ENCODE peak calls at places on chromosomes 3 and 15, in five cellular contexts. I is HFFc6, H is dorsolateral prefrontal cortex, E is H9, A is mesothelial cell of epicardium. X is an unnamed sample.

GRCh38 chr3:14980689-14981088 is 33.3 kb downstream of the NR2C2 start:
- DNase-seq in E (no peak), H (no peak), I (no peak), A (no peak), X (no peak)

GRCh38 chr15:40303576-40303975 is 4.2 kb downstream of the PLCB2 start:
- DNase-seq in E (no peak), I (no peak), H (no peak), A (no peak), X (no peak)

GRCh38 chr3:61358364-61358763 is 107.1 kb upstream of the FHIT start:
- DNase-seq in H (peak), E (no peak), I (no peak), A (no peak), X (no peak)

GRCh38 chr3:55489804-55490132 is 2.7 kb upstream of the WNT5A start:
- DNase-seq in H (no peak), A (no peak), I (no peak), E (peak), X (peak)

GRCh38 chr3:186427627-186428026 is 65.6 kb upstream of the DGKG start:
- DNase-seq in H (no peak), I (no peak), A (no peak), E (no peak), X (no peak)

GRCh38 chr3:178455966-178456365 is 80.3 kb upstream of the KCNMB2 start:
- DNase-seq in E (no peak), I (no peak), A (no peak), H (no peak), X (no peak)

GRCh38 chr15:22967084-22967770 is 12.9 kb downstream of the CYFIP1 start:
- DNase-seq in E (no peak), I (no peak), A (no peak), H (no peak), X (no peak)

GRCh38 chr15:83516935-83517334 is 69.8 kb downstream of the SH3GL3 start:
- DNase-seq in H (no peak), E (no peak), I (peak), A (no peak), X (no peak)

GRCh38 chr15:47717036-47717611 is at the start of gene SEMA6D:
- DNase-seq in A (peak), I (peak), H (peak), E (peak), X (peak)

GRCh38 chr15:40746916-40747418 is 8.1 kb downstream of the RMDN3 start:
- DNase-seq in I (no peak), E (no peak), H (no peak), A (no peak), X (no peak)

GRCh38 chr3:195084746-195085145 is 186.2 kb downstream of the XXYLT1 start:
- DNase-seq in I (no peak), H (no peak), A (no peak), E (no peak), X (no peak)

GRCh38 chr3:153244961-153245360 is 82.9 kb downstream of the RAP2B start:
- DNase-seq in H (no peak), A (no peak), I (peak), E (no peak), X (no peak)

GRCh38 chr3:111730143-111730542 is 128.9 kb upstream of the PHLDB2 start:
- DNase-seq in H (no peak), A (no peak), I (no peak), E (no peak), X (no peak)

GRCh38 chr3:56269755-56270154 is 198.5 kb downstream of the ERC2 start:
- DNase-seq in A (no peak), H (no peak), I (no peak), E (no peak), X (no peak)

GRCh38 chr3:196193738-196194541 is 17.3 kb downstream of the ZDHHC19 start:
- DNase-seq in H (no peak), A (no peak), E (no peak), I (no peak), X (no peak)

GRCh38 chr3:107800705-107801104 is 277.9 kb downstream of the BBX start:
- DNase-seq in I (no peak), E (no peak), H (no peak), A (no peak), X (no peak)

GRCh38 chr15:67149859-67150824 is 84.7 kb downstream of the SMAD3 start:
- DNase-seq in I (peak), H (no peak), E (peak), A (no peak), X (peak)

GRCh38 chr3:146550743-146551510 is 6.5 kb upstream of the PLSCR1 start:
- DNase-seq in H (no peak), A (no peak), I (peak), E (no peak), X (no peak)

GRCh38 chr15:99580061-99580460 is 14.3 kb downstream of the MEF2A start:
- DNase-seq in E (no peak), H (no peak), I (no peak), A (no peak), X (no peak)

GRCh38 chr3:138042043-138042442 is 32.1 kb downstream of the CLDN18 start:
- DNase-seq in H (no peak), I (peak), E (no peak), A (no peak), X (no peak)

GRCh38 chr3:160956785-160957184 is 148.4 kb downstream of the B3GALNT1 start:
- DNase-seq in E (no peak), H (no peak), I (no peak), A (no peak), X (no peak)
- TF ChIP-seq CTCF in E (peak), H (no peak), I (peak), A (no peak), X (no peak)

GRCh38 chr3:155870945-155871745 is 695 bp downstream of the GMPS start:
- DNase-seq in A (peak), H (peak), E (peak), I (peak), X (peak)

GRCh38 chr3:155871746-155872158 is 1.3 kb downstream of the GMPS start:
- DNase-seq in A (no peak), H (no peak), E (no peak), I (no peak), X (no peak)

GRCh38 chr3:155870133-155870944 is at the start of gene GMPS:
- DNase-seq in H (peak), I (peak), E (peak), A (peak), X (peak)

GRCh38 chr3:155872904-155873646 is 2.6 kb downstream of the GMPS start:
- DNase-seq in A (no peak), H (no peak), E (no peak), I (no peak), X (no peak)

DNA sequence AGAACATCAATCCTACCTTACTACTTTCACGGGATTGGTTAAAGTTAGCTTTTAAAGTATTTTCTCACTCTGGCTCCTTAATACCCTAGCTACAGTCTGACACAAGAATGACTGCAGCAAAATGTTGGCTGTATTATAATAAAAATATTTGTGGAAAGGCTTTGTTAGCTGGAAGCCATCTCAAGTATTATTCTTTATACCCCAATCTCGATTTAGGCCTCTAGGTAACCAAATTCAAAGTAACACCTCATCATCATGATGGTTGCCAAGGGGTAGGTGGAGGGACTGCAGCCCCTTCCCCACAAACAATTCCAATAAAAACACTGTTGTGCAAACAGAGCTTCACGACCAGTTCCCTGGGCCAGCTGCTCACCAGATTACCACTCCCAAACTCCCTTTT is 786 bp upstream of the GMPS start:
- DNase-seq in E (no peak), I (no peak), A (no peak), H (no peak), X (no peak)
- TF ChIP-seq CTCF in E (peak), I (no peak), A (no peak), H (no peak), X (no peak)

DNA sequence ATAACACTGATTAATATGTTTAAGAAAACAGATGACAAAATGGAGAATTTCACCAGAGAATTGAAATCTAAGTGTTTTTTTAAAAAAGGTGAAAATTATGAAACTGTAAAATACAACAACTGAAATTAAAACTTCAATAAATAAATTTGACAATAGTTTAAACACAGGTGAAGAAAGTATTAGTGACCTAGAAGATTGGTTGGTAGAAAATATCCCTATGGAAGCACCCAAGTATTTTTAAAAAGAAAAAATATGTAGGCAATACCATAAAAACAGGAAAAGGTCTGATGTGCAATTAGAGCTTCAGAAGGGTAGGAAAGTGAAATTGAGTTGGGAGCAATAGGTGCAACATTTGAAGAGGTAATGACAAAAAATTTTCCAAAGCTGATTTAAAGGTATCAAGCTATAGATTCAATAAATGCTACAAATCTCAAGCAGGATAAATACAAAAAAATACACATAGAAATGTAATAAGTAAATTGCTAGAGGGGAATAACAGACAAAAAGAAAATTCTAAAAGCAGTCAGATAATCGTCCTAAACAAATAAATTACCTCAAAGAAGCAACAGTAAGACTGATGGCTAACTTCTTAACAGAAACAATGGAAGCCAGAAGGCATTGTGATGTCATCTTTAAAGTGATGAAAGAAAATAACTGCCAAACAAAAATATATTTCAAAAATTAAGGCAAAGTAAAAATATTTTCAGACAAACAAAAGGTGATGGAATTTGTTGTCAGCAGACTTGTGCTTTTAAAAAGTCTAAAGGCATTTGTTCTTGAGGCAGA is 9.5 kb upstream of the IL12A start:
- DNase-seq in H (no peak), A (no peak), E (no peak), I (no peak), X (no peak)
- TF ChIP-seq CTCF in H (no peak), A (no peak), E (no peak), I (no peak), X (no peak)

DNA sequence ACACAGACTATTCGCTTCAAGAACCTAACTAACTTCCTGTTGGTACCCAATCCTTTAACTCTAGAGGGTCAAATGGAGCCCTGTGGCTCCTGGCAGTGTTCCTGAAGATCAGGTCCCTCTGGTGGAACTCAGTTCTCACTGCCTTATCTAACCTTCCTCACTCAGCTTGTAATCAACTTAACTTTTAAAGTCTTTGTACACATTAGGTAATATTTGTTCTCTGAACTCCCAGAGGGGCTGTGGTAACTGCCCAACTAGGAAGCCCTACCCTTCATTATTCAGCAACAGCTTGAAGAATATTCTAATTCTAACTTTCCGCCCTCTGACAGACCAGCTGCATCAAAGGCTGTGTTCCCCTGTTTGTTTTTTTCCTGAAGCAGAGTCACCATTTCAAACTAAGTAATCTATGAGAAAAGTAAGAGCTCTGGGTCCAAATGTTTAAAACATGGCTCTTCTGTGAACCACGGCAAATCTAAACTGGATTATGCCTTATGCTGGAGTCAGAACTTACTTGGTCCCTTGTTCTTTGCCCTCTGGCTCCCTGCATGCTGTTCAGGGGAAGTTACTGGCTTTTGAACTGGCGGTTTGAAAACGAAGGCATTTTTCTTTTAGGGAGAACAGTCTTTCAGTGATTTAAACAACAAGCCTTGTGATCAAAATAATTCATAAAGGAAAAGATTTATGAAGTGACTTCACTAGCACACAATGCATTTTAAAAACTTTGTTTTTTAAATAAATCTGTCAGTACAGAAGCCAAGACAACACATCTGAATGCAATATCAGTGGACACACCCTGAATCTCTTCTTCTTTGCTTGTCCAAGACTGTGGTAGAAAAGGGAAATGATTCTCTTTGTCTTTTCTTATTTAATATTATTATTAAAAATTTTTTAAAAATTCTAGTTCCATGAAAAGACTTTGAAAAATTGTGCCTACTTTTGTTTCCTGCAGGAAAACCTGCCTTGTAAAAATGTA is 365.6 kb downstream of the TIGIT start:
- DNase-seq in A (no peak), I (no peak), E (no peak), H (no peak), X (no peak)
- TF ChIP-seq CTCF in A (no peak), I (peak), E (peak), H (no peak), X (no peak)

DNA sequence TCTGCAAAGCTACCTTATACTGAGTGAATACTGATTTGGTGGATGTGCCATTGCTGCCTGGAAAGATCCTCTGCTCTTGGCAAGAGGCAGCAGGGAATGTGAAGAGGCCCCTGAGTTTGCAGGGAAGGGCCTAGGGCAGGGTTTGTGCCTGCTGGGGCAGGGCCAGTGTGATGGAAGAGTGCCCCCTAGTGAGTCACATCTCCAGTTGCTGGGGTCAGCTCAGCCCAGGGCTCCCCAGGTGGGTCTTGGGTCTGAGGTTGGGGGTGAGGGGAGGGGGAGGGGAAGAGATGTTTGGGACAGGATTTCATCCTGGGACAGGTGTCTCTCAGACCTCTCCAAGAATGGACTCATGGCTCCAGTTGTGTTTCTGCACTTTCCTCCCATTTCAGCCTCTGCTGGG is 4.1 kb upstream of the AMOTL2 start:
- DNase-seq in E (peak), H (no peak), I (no peak), A (no peak), X (no peak)
- TF ChIP-seq CTCF in E (peak), H (peak), I (peak), A (no peak), X (no peak)